ENCODE peak calls at places on chromosomes 4 and X, in seven cellular contexts. F is psoas muscle; Y is activated naive CD4-positive, alpha-beta T cell treated with anti-CD3 and anti-CD28 coated beads, Interleukin-2, amount 10 ng/mL, durations not matched to agents 7 days and 5 days; I is T-cell; D is stimulated activated CD4-positive, alpha-beta T cell treated with anti-CD3 and anti-CD28 coated beads, Interleukin-15, amount 100 ng/mL, for 1 hour; A is H9; G is astrocyte of the spinal cord. L is an unnamed sample.

GRCh38 chrX:39377171-39377570 is 575.9 kb downstream of the MID1IP1 start:
- DNase-seq in F (no peak), G (no peak), Y (no peak), D (no peak), A (no peak), I (no peak), L (no peak)

GRCh38 chr4:52883707-52884669 is 21.9 kb downstream of the RASL11B start:
- DNase-seq in A (no peak), G (no peak), Y (no peak), I (no peak), F (no peak), D (no peak), L (no peak)

GRCh38 chrX:23742174-23742692 is 843 bp downstream of the ACOT9 start:
- DNase-seq in Y (peak), I (no peak), F (peak), A (peak), D (no peak), G (peak), L (no peak)

GRCh38 chr4:55853484-55854046 is at the start of gene EXOC1:
- DNase-seq in A (peak), I (peak), D (peak), Y (peak), G (peak), F (peak), L (peak)

GRCh38 chr4:110442309-110442708 is 33.6 kb upstream of the ENPEP start:
- DNase-seq in F (no peak), Y (no peak), D (no peak), A (no peak), G (no peak), I (no peak), L (no peak)

GRCh38 chr4:139030614-139031235 is 15.1 kb downstream of the NOCT start:
- DNase-seq in G (peak), F (peak), A (peak), I (peak), D (peak), Y (peak), L (peak)

GRCh38 chr4:38717604-38718003 is 53.6 kb downstream of the KLF3 start:
- DNase-seq in A (no peak), G (no peak), Y (no peak), I (no peak), D (no peak), F (no peak), L (no peak)

GRCh38 chr4:87180767-87181166 is 39.7 kb downstream of the KLHL8 start:
- DNase-seq in Y (no peak), G (no peak), A (no peak), F (no peak), I (no peak), D (no peak), L (no peak)

GRCh38 chr4:153521995-153522799 is 56.0 kb downstream of the TMEM131L start:
- DNase-seq in Y (peak), D (no peak), A (peak), F (no peak), G (no peak), I (peak), L (no peak)

GRCh38 chr4:146051724-146052396 is 113.2 kb upstream of the ZNF827 start:
- DNase-seq in A (no peak), G (peak), Y (no peak), D (no peak), I (no peak), F (no peak), L (no peak)

GRCh38 chrX:103687696-103688191 is 1.2 kb upstream of the MORF4L2 start:
- DNase-seq in D (peak), I (peak), G (peak), Y (peak), F (peak), A (peak), L (no peak)

GRCh38 chrX:18900401-18900976 is 83.4 kb downstream of the PHKA2 start:
- DNase-seq in F (no peak), Y (no peak), A (no peak), D (no peak), G (no peak), I (no peak), L (no peak)

GRCh38 chr4:184466634-184467033 is 7.7 kb downstream of the IRF2 start:
- DNase-seq in D (no peak), I (no peak), F (no peak), G (no peak), Y (no peak), A (no peak), L (no peak)

GRCh38 chr4:62923783-62924182 is 1485.5 kb downstream of the TECRL start:
- DNase-seq in A (no peak), G (no peak), Y (no peak), F (no peak), D (no peak), I (no peak), L (no peak)

GRCh38 chr4:20359692-20360091 is 108.0 kb downstream of the SLIT2 start:
- DNase-seq in I (no peak), Y (no peak), G (no peak), A (no peak), D (no peak), F (no peak), L (no peak)